ENCODE peak calls at places on chromosome 21, in four cellular contexts. M is K562, S is HepG2, A is GM12878. V is an unnamed sample.

GRCh38 chr21:44713130-44713529 is 1.8 kb upstream of the TSPEAR start:
- DNase-seq in S (no peak), A (no peak), M (no peak), V (no peak)

GRCh38 chr21:31798842-31799691 is 67.1 kb upstream of the SCAF4 start:
- DNase-seq in S (no peak), M (no peak), A (no peak), V (no peak)

GRCh38 chr21:42974832-42975820 is 764 bp downstream of the PKNOX1 start:
- DNase-seq in M (peak), A (no peak), S (peak), V (peak)

GRCh38 chr21:14843991-14844390 is 220.8 kb downstream of the NRIP1 start:
- DNase-seq in M (no peak), S (no peak), A (no peak), V (no peak)

GRCh38 chr21:39105836-39106235 is 77.4 kb downstream of the PSMG1 start:
- DNase-seq in A (no peak), S (no peak), M (peak), V (no peak)

GRCh38 chr21:39984613-39985012 is 117.4 kb downstream of the PCP4 start:
- DNase-seq in A (no peak), S (no peak), M (no peak), V (no peak)

GRCh38 chr21:45130324-45130774 is 56.0 kb downstream of the ADARB1 start:
- DNase-seq in S (no peak), M (no peak), A (no peak), V (no peak)

GRCh38 chr21:43806017-43806710 is 16.8 kb downstream of the RRP1 start:
- DNase-seq in M (no peak), S (no peak), A (no peak), V (no peak)

GRCh38 chr21:44792653-44793052 is 9.0 kb downstream of the UBE2G2 start:
- DNase-seq in A (no peak), S (no peak), M (no peak), V (no peak)

GRCh38 chr21:32020551-32020950 is 147.7 kb downstream of the HUNK start:
- DNase-seq in S (no peak), M (no peak), A (no peak), V (no peak)

GRCh38 chr21:36856643-36857042 is 109.8 kb downstream of the HLCS start:
- DNase-seq in M (no peak), A (no peak), S (no peak), V (no peak)

GRCh38 chr21:27570306-27570868 is 603.5 kb upstream of the ADAMTS5 start:
- DNase-seq in M (no peak), S (no peak), A (no peak), V (no peak)

GRCh38 chr21:45950740-45951515 is 30.6 kb upstream of the COL6A1 start:
- DNase-seq in M (no peak), A (no peak), S (no peak), V (no peak)

GRCh38 chr21:39221997-39222486 is 38.8 kb upstream of the PSMG1 start:
- DNase-seq in M (no peak), S (no peak), A (no peak), V (no peak)

GRCh38 chr21:45906859-45907258 is 74.7 kb upstream of the COL6A1 start:
- DNase-seq in S (no peak), M (no peak), A (no peak), V (no peak)

GRCh38 chr21:46078322-46078981 is 19.5 kb upstream of the COL6A2 start:
- DNase-seq in A (no peak), M (no peak), S (no peak), V (no peak)

DNA sequence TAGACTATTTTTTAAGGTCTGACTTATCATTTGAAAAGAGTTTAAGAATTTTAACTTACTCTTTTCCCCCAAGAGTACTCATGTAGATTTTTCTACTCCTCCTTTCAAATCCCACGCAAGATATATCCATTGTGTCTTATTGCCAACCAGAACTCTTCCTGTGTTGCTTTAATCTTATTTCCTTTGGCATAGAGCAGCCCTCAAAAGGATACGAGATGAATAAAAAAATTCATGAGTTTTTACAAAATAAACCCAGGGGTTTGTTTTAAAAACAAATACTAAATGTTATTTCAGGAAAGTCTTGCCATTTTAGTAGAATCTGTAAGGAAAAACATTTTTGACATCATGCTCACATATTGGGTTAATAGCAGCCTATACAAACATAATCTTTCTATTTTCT is 543.2 kb upstream of the CXADR start:
- DNase-seq in A (no peak), S (no peak), M (no peak), V (no peak)
- TF ChIP-seq CTCF in A (no peak), S (no peak), M (no peak), V (no peak)

GRCh38 chr21:19510653-19511052 is 1107.1 kb upstream of the TMPRSS15 start:
- DNase-seq in M (no peak), S (no peak), A (no peak), V (no peak)

GRCh38 chr21:19510057-19510456 is 1106.5 kb upstream of the TMPRSS15 start:
- DNase-seq in A (no peak), S (no peak), M (no peak), V (no peak)

GRCh38 chr21:19508844-19509243 is 1105.3 kb upstream of the TMPRSS15 start:
- DNase-seq in A (no peak), M (no peak), S (no peak), V (no peak)

GRCh38 chr21:19508442-19508841 is 1104.9 kb upstream of the TMPRSS15 start:
- DNase-seq in S (no peak), M (no peak), A (no peak), V (no peak)

DNA sequence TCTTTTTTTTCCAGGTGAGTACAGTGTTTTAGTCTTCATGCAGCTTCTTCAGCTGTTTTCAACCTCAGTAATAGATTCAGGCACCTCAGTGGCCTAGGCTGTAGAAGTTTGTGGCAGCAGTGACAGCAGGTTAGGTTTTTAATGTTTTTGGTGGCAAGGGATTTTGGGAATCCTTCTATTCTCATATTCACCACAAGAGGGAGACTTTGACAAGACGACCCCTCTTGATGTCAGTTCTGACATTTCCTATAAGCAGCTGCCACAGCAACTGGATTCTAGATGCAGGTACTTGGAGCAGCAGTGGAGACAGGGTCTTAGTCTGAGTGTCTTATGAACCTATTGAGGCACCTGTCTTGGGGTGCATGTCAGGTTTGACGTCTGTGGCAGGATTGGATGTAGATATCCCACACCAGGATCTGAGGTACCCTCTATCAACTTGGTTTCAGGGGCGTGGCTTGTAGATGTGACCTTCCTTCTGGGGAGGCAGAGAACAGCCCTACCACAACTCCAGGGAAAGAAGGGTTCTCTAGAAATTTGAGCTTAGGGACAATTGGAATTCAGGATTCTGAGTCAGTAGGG is 1104.2 kb upstream of the TMPRSS15 start:
- DNase-seq in S (no peak), M (peak), A (no peak), V (no peak)
- TF ChIP-seq CREB1 in S (no peak), M (no peak), A (no peak), V (no peak)

DNA sequence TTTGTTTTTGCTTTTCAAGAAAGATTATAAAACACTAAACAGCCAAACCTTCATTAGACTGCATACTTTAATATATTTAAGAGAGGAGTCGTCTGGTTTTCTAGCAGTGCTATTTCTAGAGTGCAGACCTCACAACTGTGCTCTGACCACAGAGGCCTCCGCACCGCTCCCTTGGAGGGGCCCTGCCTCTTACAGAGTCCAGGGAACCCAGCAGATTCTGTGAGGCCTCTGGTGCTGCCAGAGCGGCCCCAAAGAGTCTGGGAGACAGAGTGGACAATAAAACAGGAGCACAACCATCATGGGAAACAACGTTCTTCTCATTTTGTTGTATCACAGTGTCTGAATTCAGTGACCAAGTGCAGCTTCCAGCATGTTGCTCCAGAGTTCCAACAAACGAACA is 5.8 kb downstream of the ATP5PO start:
- DNase-seq in M (no peak), S (no peak), A (no peak), V (no peak)
- TF ChIP-seq NR2C2 in M (no peak), S (no peak), A (no peak), V (no peak)

GRCh38 chr21:23853796-23854379 is 1753.4 kb downstream of the MRPL39 start:
- DNase-seq in M (peak), A (no peak), S (no peak), V (no peak)
- TF ChIP-seq CTCF in M (peak), A (peak), S (peak), V (no peak)

V was measured in WTC11.